ENCODE peak calls at places on chromosomes 6 and 20, in eight cellular contexts. E is mammary epithelial cell, D is GM23248, A is ureter, K is pulmonary artery endothelial cell, L is amniotic stem cell, Y is thyroid gland, X is NCI-H1105. H is an unnamed sample.

GRCh38 chr20:50478162-50479036 is 31.8 kb upstream of the PTPN1 start:
- DNase-seq in E (peak), D (peak), A (peak), K (no peak), L (no peak), Y (peak), X (no peak), H (peak)

GRCh38 chr20:11497543-11497942 is 420.1 kb upstream of the BTBD3 start:
- DNase-seq in E (no peak), D (no peak), A (no peak), K (no peak), L (no peak), Y (no peak), X (no peak), H (no peak)

GRCh38 chr20:19515074-19515473 is 243.0 kb upstream of the RIN2 start:
- DNase-seq in E (no peak), D (no peak), A (no peak), K (no peak), L (no peak), Y (no peak), X (no peak), H (no peak)

GRCh38 chr6:135853227-135853626 is 1.7 kb downstream of the PDE7B start:
- DNase-seq in E (no peak), D (peak), A (no peak), K (no peak), L (no peak), Y (no peak), X (no peak), H (no peak)

GRCh38 chr6:81766482-81767069 is 14.1 kb upstream of the TENT5A start:
- DNase-seq in E (peak), D (peak), A (peak), K (peak), L (peak), Y (no peak), X (peak), H (peak)

GRCh38 chr6:56243518-56244070 is 3.8 kb downstream of the COL21A1 start:
- DNase-seq in E (no peak), D (no peak), A (no peak), K (no peak), L (no peak), Y (no peak), X (no peak), H (no peak)

GRCh38 chr20:19626896-19627295 is 131.2 kb upstream of the RIN2 start:
- DNase-seq in E (no peak), D (peak), A (no peak), K (no peak), L (no peak), Y (no peak), X (no peak), H (peak)

GRCh38 chr20:44429419-44430269 is 46.0 kb upstream of the TTPAL start:
- DNase-seq in E (no peak), D (no peak), A (no peak), K (no peak), L (no peak), Y (no peak), X (no peak), H (no peak)

GRCh38 chr20:34250005-34250404 is 8.8 kb downstream of the ASIP start:
- DNase-seq in E (no peak), D (peak), A (peak), K (no peak), L (no peak), Y (no peak), X (no peak), H (no peak)

GRCh38 chr20:39563406-39563805 is 601.3 kb downstream of the DHX35 start:
- DNase-seq in E (no peak), D (no peak), A (no peak), K (no peak), L (no peak), Y (no peak), X (no peak), H (no peak)

GRCh38 chr6:165218816-165219215 is 90.6 kb downstream of the C6orf118 start:
- DNase-seq in E (peak), D (peak), A (no peak), K (no peak), L (no peak), Y (no peak), X (no peak), H (peak)

GRCh38 chr6:128847481-128848168 is 35.3 kb upstream of the LAMA2 start:
- DNase-seq in E (no peak), D (no peak), A (no peak), K (no peak), L (no peak), Y (no peak), X (no peak), H (no peak)

GRCh38 chr20:46954490-46955038 is 59.9 kb downstream of the EYA2 start:
- DNase-seq in E (peak), D (peak), A (no peak), K (no peak), L (peak), Y (no peak), X (no peak), H (peak)

GRCh38 chr6:40262363-40262762 is 324.8 kb downstream of the LRFN2 start:
- DNase-seq in E (no peak), D (no peak), A (no peak), K (no peak), L (no peak), Y (no peak), X (no peak), H (no peak)

GRCh38 chr6:24583463-24584389 is 62.3 kb downstream of the KIAA0319 start:
- DNase-seq in E (peak), D (peak), A (peak), K (peak), L (peak), Y (peak), X (peak), H (peak)

GRCh38 chr20:39946053-39946810 is 742.8 kb downstream of the MAFB start:
- DNase-seq in E (no peak), D (no peak), A (no peak), K (no peak), L (no peak), Y (no peak), X (no peak), H (no peak)

GRCh38 chr20:10225439-10226080 is 6.9 kb downstream of the SNAP25 start:
- DNase-seq in E (no peak), D (peak), A (no peak), K (no peak), L (no peak), Y (no peak), X (peak), H (peak)

GRCh38 chr20:39660251-39660650 is 698.1 kb downstream of the DHX35 start:
- DNase-seq in E (peak), D (peak), A (no peak), K (peak), L (no peak), Y (no peak), X (no peak), H (no peak)

GRCh38 chr6:44738652-44739141 is 351.2 kb downstream of the CDC5L start:
- DNase-seq in E (peak), D (peak), A (no peak), K (no peak), L (no peak), Y (no peak), X (no peak), H (no peak)

GRCh38 chr6:20810732-20811111 is 276.5 kb downstream of the CDKAL1 start:
- DNase-seq in E (no peak), D (no peak), A (no peak), K (no peak), L (no peak), Y (no peak), X (no peak), H (no peak)

GRCh38 chr6:87102296-87102695 is 7.4 kb upstream of the CGA start:
- DNase-seq in E (no peak), D (no peak), A (no peak), K (no peak), L (no peak), Y (no peak), X (no peak), H (no peak)

GRCh38 chr20:19807901-19808300 is 49.8 kb downstream of the RIN2 start:
- DNase-seq in E (no peak), D (no peak), A (no peak), K (no peak), L (no peak), Y (no peak), X (no peak), H (no peak)

GRCh38 chr6:12873706-12874105 is 157.1 kb downstream of the PHACTR1 start:
- DNase-seq in E (no peak), D (peak), A (no peak), K (no peak), L (no peak), Y (no peak), X (no peak), H (no peak)

GRCh38 chr6:129567374-129567773 is 142.6 kb downstream of the ARHGAP18 start:
- DNase-seq in E (no peak), D (peak), A (no peak), K (no peak), L (no peak), Y (no peak), X (no peak), H (peak)

GRCh38 chr6:130666796-130667195 is 160.4 kb upstream of the SMLR1 start:
- DNase-seq in E (no peak), D (no peak), A (no peak), K (no peak), L (no peak), Y (no peak), X (no peak), H (no peak)

GRCh38 chr6:107630341-107630995 is 140.6 kb downstream of the SOBP start:
- DNase-seq in E (no peak), D (no peak), A (no peak), K (no peak), L (no peak), Y (no peak), X (no peak), H (no peak)

GRCh38 chr20:31516651-31517050 is 2.4 kb downstream of the HM13 start:
- DNase-seq in E (no peak), D (no peak), A (no peak), K (no peak), L (no peak), Y (no peak), X (no peak), H (no peak)

GRCh38 chr6:128139519-128139918 is 238.7 kb upstream of the THEMIS start:
- DNase-seq in E (peak), D (peak), A (no peak), K (no peak), L (no peak), Y (no peak), X (no peak), H (peak)

GRCh38 chr20:32040142-32040953 is 11.7 kb upstream of the HCK start:
- DNase-seq in E (peak), D (no peak), A (peak), K (no peak), L (no peak), Y (no peak), X (no peak), H (no peak)

GRCh38 chr20:31801511-31801910 is 17.6 kb upstream of the MYLK2 start:
- DNase-seq in E (no peak), D (no peak), A (no peak), K (no peak), L (no peak), Y (no peak), X (no peak), H (no peak)

GRCh38 chr6:166046232-166046631 is 121.4 kb downstream of the TBXT start:
- DNase-seq in E (peak), D (peak), A (no peak), K (peak), L (no peak), Y (no peak), X (no peak), H (peak)

GRCh38 chr20:58306421-58307261 is 2.9 kb upstream of the RAB22A start:
- DNase-seq in E (peak), D (peak), A (no peak), K (no peak), L (no peak), Y (peak), X (no peak), H (peak)

GRCh38 chr20:1900321-1900791 is 5.1 kb downstream of the SIRPA start:
- DNase-seq in E (peak), D (peak), A (peak), K (peak), L (peak), Y (peak), X (peak), H (peak)

GRCh38 chr20:16279320-16279719 is 293.9 kb downstream of the KIF16B start:
- DNase-seq in E (no peak), D (no peak), A (no peak), K (no peak), L (no peak), Y (no peak), X (no peak), H (peak)